ENCODE peak calls at places on chromosome 18, in four cellular contexts. One of them, this sample, is unnamed.
A peak's percentile ranks its signal among the peaks of the same experiment; 100 is the strongest.

GRCh38 chr18:77032121-77032758 is 100.3 kb downstream of the MBP start:
- DNase-seq in K562: no peak
- DNase-seq in A549: no peak
- DNase-seq in HepG2: no peak
- DNase-seq in this sample: no peak

GRCh38 chr18:49862656-49863385 is 49.5 kb upstream of the ACAA2 start:
- DNase-seq in K562: no peak
- DNase-seq in A549: no peak
- DNase-seq in HepG2: no peak
- DNase-seq in this sample: no peak

GRCh38 chr18:48922801-48923730 is 27.7 kb downstream of the SMAD7 start:
- DNase-seq in K562: peak; percentile 63
- DNase-seq in A549: no peak
- DNase-seq in HepG2: no peak
- DNase-seq in this sample: peak; percentile 41

GRCh38 chr18:78777992-78778391 is 201.6 kb upstream of the SALL3 start:
- DNase-seq in K562: no peak
- DNase-seq in A549: no peak
- DNase-seq in HepG2: no peak
- DNase-seq in this sample: no peak

GRCh38 chr18:47063070-47063469 is 27.6 kb upstream of the ELOA2 start:
- DNase-seq in K562: no peak
- DNase-seq in A549: no peak
- DNase-seq in HepG2: no peak
- DNase-seq in this sample: no peak

GRCh38 chr18:48543228-48543627 is 4.4 kb downstream of the CTIF start:
- DNase-seq in K562: peak; percentile 69
- DNase-seq in A549: no peak
- DNase-seq in HepG2: peak; percentile 65
- DNase-seq in this sample: peak; percentile 74

GRCh38 chr18:26549486-26550435 is 1.4 kb upstream of the KCTD1 start:
- DNase-seq in K562: no peak
- DNase-seq in A549: peak; percentile 33
- DNase-seq in HepG2: peak; percentile 12
- DNase-seq in this sample: peak; percentile 71

GRCh38 chr18:26456070-26456491 is 92.3 kb downstream of the KCTD1 start:
- DNase-seq in K562: no peak
- DNase-seq in A549: no peak
- DNase-seq in HepG2: peak; percentile 10
- DNase-seq in this sample: no peak

GRCh38 chr18:79246309-79247108 is 149.2 kb upstream of the NFATC1 start:
- DNase-seq in K562: peak; percentile 75
- DNase-seq in A549: peak; percentile 46
- DNase-seq in HepG2: peak; percentile 36
- DNase-seq in this sample: peak; percentile 83

GRCh38 chr18:50282521-50283335 is 1.4 kb upstream of the MBD1 start:
- DNase-seq in K562: no peak
- DNase-seq in A549: no peak
- DNase-seq in HepG2: no peak
- DNase-seq in this sample: no peak

GRCh38 chr18:39863916-39864315 is 2091.1 kb upstream of the PIK3C3 start:
- DNase-seq in K562: no peak
- DNase-seq in A549: no peak
- DNase-seq in HepG2: no peak
- DNase-seq in this sample: no peak

GRCh38 chr18:63099026-63099840 is 220.3 kb downstream of the BCL2 start:
- DNase-seq in K562: no peak
- DNase-seq in A549: no peak
- DNase-seq in HepG2: no peak
- DNase-seq in this sample: no peak

GRCh38 chr18:46019956-46020355 is 52.1 kb downstream of the PSTPIP2 start:
- DNase-seq in K562: no peak
- DNase-seq in A549: no peak
- DNase-seq in HepG2: no peak
- DNase-seq in this sample: no peak

GRCh38 chr18:23648456-23648855 is 14.3 kb downstream of the ANKRD29 start:
- DNase-seq in K562: no peak
- DNase-seq in A549: no peak
- DNase-seq in HepG2: no peak
- DNase-seq in this sample: no peak

GRCh38 chr18:7856099-7856498 is 289.0 kb downstream of the PTPRM start:
- DNase-seq in K562: no peak
- DNase-seq in A549: no peak
- DNase-seq in HepG2: no peak
- DNase-seq in this sample: no peak

GRCh38 chr18:45316127-45316526 is 299.1 kb upstream of the SLC14A2 start:
- DNase-seq in K562: no peak
- DNase-seq in A549: no peak
- DNase-seq in HepG2: no peak
- DNase-seq in this sample: peak; percentile 48

GRCh38 chr18:58051765-58052460 is 7.9 kb downstream of the NEDD4L start:
- DNase-seq in K562: peak; percentile 23
- DNase-seq in A549: peak; percentile 25
- DNase-seq in HepG2: no peak
- DNase-seq in this sample: no peak

GRCh38 chr18:24704921-24705620 is 244.6 kb downstream of the HRH4 start:
- DNase-seq in K562: no peak
- DNase-seq in A549: no peak
- DNase-seq in HepG2: no peak
- DNase-seq in this sample: no peak

GRCh38 chr18:76686737-76687231 is 135.6 kb upstream of the ZNF236 start:
- DNase-seq in K562: no peak
- DNase-seq in A549: peak; percentile 49
- DNase-seq in HepG2: peak; percentile 48
- DNase-seq in this sample: peak; percentile 76

GRCh38 chr18:77547757-77548156 is 298.1 kb downstream of the GALR1 start:
- DNase-seq in K562: no peak
- DNase-seq in A549: no peak
- DNase-seq in HepG2: no peak
- DNase-seq in this sample: no peak

GRCh38 chr18:41371718-41372117 is 583.3 kb upstream of the PIK3C3 start:
- DNase-seq in K562: no peak
- DNase-seq in A549: no peak
- DNase-seq in HepG2: no peak
- DNase-seq in this sample: no peak

GRCh38 chr18:8794133-8794986 is 89.0 kb downstream of the MTCL1 start:
- DNase-seq in K562: no peak
- DNase-seq in A549: no peak
- DNase-seq in HepG2: peak; percentile 66
- DNase-seq in this sample: no peak

GRCh38 chr18:22069916-22070315 is 99.5 kb upstream of the GATA6 start:
- DNase-seq in K562: no peak
- DNase-seq in A549: no peak
- DNase-seq in HepG2: peak; percentile 87
- DNase-seq in this sample: no peak

GRCh38 chr18:45589559-45590041 is 25.7 kb upstream of the SLC14A2 start:
- DNase-seq in K562: no peak
- DNase-seq in A549: no peak
- DNase-seq in HepG2: no peak
- DNase-seq in this sample: peak; percentile 56

GRCh38 chr18:12990977-12991838 is at the start of gene CEP192:
- DNase-seq in K562: peak; percentile 98
- DNase-seq in A549: peak; percentile 73
- DNase-seq in HepG2: peak; percentile 96
- DNase-seq in this sample: peak; percentile 98

GRCh38 chr18:12989397-12990127 is 1.6 kb upstream of the CEP192 start:
- DNase-seq in K562: no peak
- DNase-seq in A549: no peak
- DNase-seq in HepG2: no peak
- DNase-seq in this sample: no peak

GRCh38 chr18:12991839-12992216 is 666 bp downstream of the CEP192 start:
- DNase-seq in K562: no peak
- DNase-seq in A549: no peak
- DNase-seq in HepG2: no peak
- DNase-seq in this sample: no peak

GRCh38 chr18:12990662-12990976 is 543 bp upstream of the CEP192 start:
- DNase-seq in K562: no peak
- DNase-seq in A549: no peak
- DNase-seq in HepG2: peak; percentile 37
- DNase-seq in this sample: peak; percentile 75

DNA sequence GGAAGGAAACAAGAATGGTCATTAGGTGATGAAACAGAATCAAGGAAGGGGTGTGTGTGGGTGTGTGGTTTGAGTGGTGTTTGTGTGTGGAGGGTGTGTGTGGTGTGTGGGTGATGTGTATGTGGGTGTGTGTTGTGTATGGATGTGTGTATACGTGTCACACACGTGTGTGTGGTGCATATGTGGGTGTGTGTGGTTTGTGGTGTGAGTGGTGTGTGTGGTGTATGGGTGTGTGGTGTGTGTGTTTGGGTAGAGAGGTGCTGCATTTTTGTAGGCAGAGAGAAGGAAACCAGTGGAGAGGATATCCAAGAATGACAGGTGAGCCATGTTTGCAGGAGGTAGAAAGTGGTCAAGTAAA is 1.1 kb upstream of the CEP192 start:
- DNase-seq in K562: no peak
- DNase-seq in A549: no peak
- DNase-seq in HepG2: no peak
- DNase-seq in this sample: no peak
- TF ChIP-seq JUNB in K562: no peak
- TF ChIP-seq JUNB in A549: no peak
- TF ChIP-seq JUNB in HepG2: no peak
- TF ChIP-seq JUNB in this sample: no peak

GRCh38 chr18:10265560-10266235 is 188.7 kb upstream of the APCDD1 start:
- DNase-seq in K562: no peak
- DNase-seq in A549: no peak
- DNase-seq in HepG2: no peak
- DNase-seq in this sample: no peak
- TF ChIP-seq JUNB in K562: no peak
- TF ChIP-seq JUNB in A549: no peak
- TF ChIP-seq JUNB in HepG2: no peak
- TF ChIP-seq JUNB in this sample: no peak

DNA sequence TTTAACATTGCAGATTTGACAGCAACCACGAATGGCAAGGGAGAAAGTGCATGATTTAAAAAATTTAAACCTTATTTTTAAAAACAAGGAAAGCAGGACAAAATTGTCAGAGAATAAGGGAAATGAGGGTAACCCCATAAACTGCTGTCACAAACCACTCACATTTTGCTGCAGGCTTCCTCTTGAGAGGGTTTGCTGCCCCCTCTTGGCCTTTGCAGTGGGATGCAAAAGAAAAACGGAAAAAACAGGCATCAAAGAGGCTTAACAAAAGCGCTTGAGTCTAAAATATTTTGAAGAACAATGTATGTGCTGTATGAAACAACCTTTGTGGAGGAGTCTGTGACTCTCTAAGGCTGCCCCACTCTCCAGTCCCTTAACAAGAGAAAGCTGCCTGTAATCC is 91.6 kb downstream of the TMX3 start:
- DNase-seq in K562: peak; percentile 13
- DNase-seq in A549: peak; percentile 15
- DNase-seq in HepG2: peak; percentile 47
- DNase-seq in this sample: peak; percentile 87
- TF ChIP-seq JUNB in K562: no peak
- TF ChIP-seq JUNB in A549: no peak
- TF ChIP-seq JUNB in HepG2: no peak
- TF ChIP-seq JUNB in this sample: no peak

DNA sequence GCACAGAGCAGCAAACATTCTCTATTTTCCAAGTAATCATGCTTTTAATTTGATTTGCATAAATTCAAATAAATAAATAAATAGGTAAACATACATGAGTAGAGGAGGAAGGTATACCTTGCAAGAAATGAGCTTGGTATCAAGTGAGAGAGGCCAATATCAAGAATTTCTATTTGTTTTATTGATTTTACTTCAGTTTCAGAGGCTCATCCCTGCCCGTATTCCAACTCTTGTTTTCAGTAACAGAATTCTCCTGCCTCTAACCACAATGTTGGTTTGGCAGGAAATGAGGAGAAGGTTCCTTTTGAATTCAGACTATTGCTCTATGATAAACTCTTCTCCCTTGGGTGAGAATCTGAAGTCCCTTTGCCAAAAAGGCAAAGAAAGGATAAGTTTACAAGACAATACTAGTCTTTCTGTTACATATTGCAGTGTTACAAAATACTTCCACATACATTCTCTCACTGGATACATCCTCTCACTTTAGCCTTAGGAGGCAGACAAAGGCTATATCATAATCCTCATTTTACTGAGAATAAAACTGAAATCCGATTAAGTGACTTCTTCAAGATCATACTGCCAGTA is 68.3 kb upstream of the ZNF397 start:
- DNase-seq in K562: no peak
- DNase-seq in A549: no peak
- DNase-seq in HepG2: no peak
- DNase-seq in this sample: no peak
- TF ChIP-seq JUNB in K562: no peak
- TF ChIP-seq JUNB in A549: no peak
- TF ChIP-seq JUNB in HepG2: no peak
- TF ChIP-seq JUNB in this sample: no peak

GRCh38 chr18:74493689-74494088 is 2.5 kb upstream of the CNDP2 start:
- DNase-seq in K562: no peak
- DNase-seq in A549: peak; percentile 14
- DNase-seq in HepG2: peak; percentile 68
- DNase-seq in this sample: peak; percentile 61
- TF ChIP-seq JUNB in K562: no peak
- TF ChIP-seq JUNB in A549: no peak
- TF ChIP-seq JUNB in HepG2: no peak
- TF ChIP-seq JUNB in this sample: no peak

GRCh38 chr18:2894841-2895370 is 48.1 kb downstream of the EMILIN2 start:
- DNase-seq in K562: no peak
- DNase-seq in A549: no peak
- DNase-seq in HepG2: no peak
- DNase-seq in this sample: no peak
- TF ChIP-seq JUNB in K562: no peak
- TF ChIP-seq JUNB in A549: no peak
- TF ChIP-seq JUNB in HepG2: no peak
- TF ChIP-seq JUNB in this sample: no peak

DNA sequence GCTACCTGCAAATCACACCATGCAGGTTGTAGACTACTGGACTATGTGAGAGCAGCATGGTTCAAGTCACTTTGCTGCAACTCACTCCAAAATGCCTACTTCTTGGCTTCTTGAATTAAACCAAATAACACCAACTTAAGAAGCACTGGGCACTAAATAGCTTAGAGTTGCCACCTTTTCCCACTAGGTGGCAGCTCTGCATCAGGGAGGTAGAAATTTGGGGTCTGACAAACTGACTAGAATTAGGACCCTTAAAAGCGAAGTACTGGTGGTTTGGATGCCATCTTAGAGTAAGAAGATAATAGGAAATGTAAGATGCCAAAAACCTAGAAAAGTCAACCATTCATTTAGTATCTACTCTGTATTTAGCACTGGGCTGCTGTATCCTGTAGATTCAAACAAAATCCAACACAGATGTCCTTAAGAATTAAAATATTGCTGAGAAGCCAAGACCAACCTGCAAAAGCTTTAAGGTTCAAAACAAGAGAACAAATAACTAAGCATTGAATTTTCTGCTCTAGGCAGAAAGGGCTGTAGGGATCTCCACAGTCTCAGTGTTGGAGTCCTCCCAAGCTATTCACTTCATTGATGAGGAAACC is 65.5 kb downstream of the CCBE1 start:
- DNase-seq in K562: peak; percentile 10
- DNase-seq in A549: peak; percentile 6
- DNase-seq in HepG2: peak; percentile 1
- DNase-seq in this sample: peak; percentile 76
- TF ChIP-seq JUNB in K562: no peak
- TF ChIP-seq JUNB in A549: no peak
- TF ChIP-seq JUNB in HepG2: no peak
- TF ChIP-seq JUNB in this sample: no peak

This sample was measured in GM23338.